ENCODE peak calls at places on chromosomes 11 and 22, in nine cellular contexts. X, J, C, P, T, A, M, K and Z are unnamed samples.

GRCh38 chr11:71198823-71199165 is 53.6 kb downstream of the SHANK2 start:
- DNase-seq in X (no peak), J (no peak), C (no peak), P (no peak), T (no peak), A (no peak), M (no peak), K (no peak), Z (no peak)

GRCh38 chr11:2975594-2975993 is 16.5 kb downstream of the NAP1L4 start:
- DNase-seq in X (no peak), J (peak), C (no peak), P (no peak), T (peak), A (peak), M (no peak), K (peak), Z (peak)

GRCh38 chr11:102666331-102666957 is 39.1 kb downstream of the MMP27 start:
- DNase-seq in X (peak), J (peak), C (no peak), P (no peak), T (no peak), A (peak), M (no peak), K (peak), Z (no peak)

GRCh38 chr11:34158661-34159060 is 53.2 kb downstream of the NAT10 start:
- DNase-seq in X (no peak), J (no peak), C (no peak), P (no peak), T (no peak), A (no peak), M (no peak), K (no peak), Z (no peak)

GRCh38 chr11:112279901-112280267 is 19.2 kb upstream of the PLET1 start:
- DNase-seq in X (peak), J (peak), C (peak), P (peak), T (peak), A (peak), M (peak), K (peak), Z (peak)

GRCh38 chr11:94959179-94959578 is 14.2 kb downstream of the CWC15 start:
- DNase-seq in X (no peak), J (no peak), C (no peak), P (no peak), T (no peak), A (no peak), M (no peak), K (no peak), Z (no peak)

GRCh38 chr11:10699072-10699471 is 5.5 kb upstream of the IRAG1 start:
- DNase-seq in X (no peak), J (no peak), C (no peak), P (no peak), T (no peak), A (peak), M (no peak), K (no peak), Z (no peak)

GRCh38 chr22:22022977-22023534 is 40.5 kb upstream of the TOP3B start:
- DNase-seq in X (no peak), J (no peak), C (no peak), P (no peak), T (no peak), A (no peak), M (no peak), K (peak), Z (no peak)

GRCh38 chr11:128934351-128934750 is 8.3 kb downstream of the TP53AIP1 start:
- DNase-seq in X (no peak), J (no peak), C (no peak), P (no peak), T (no peak), A (no peak), M (no peak), K (no peak), Z (no peak)

GRCh38 chr11:12008790-12009616 is 577 bp upstream of the DKK3 start:
- DNase-seq in X (peak), J (peak), C (peak), P (peak), T (no peak), A (no peak), M (no peak), K (peak), Z (no peak)

GRCh38 chr11:64583296-64584262 is 7.4 kb upstream of the SLC22A12 start:
- DNase-seq in X (peak), J (no peak), C (no peak), P (peak), T (no peak), A (peak), M (no peak), K (peak), Z (no peak)

GRCh38 chr11:61896665-61897386 is 5.5 kb upstream of the FADS3 start:
- DNase-seq in X (no peak), J (no peak), C (no peak), P (no peak), T (no peak), A (no peak), M (no peak), K (no peak), Z (no peak)

GRCh38 chr11:126310229-126310991 is 6.5 kb downstream of the DCPS start:
- DNase-seq in X (peak), J (peak), C (peak), P (peak), T (peak), A (peak), M (peak), K (peak), Z (no peak)

GRCh38 chr22:43439368-43440102 is 27.7 kb downstream of the MPPED1 start:
- DNase-seq in X (no peak), J (no peak), C (no peak), P (no peak), T (no peak), A (no peak), M (no peak), K (no peak), Z (no peak)

GRCh38 chr11:71999813-72000590 is 1.3 kb downstream of the IL18BP start:
- DNase-seq in X (no peak), J (no peak), C (no peak), P (no peak), T (no peak), A (no peak), M (no peak), K (no peak), Z (no peak)

GRCh38 chr11:61955031-61955415 is 4.9 kb downstream of the BEST1 start:
- DNase-seq in X (peak), J (peak), C (no peak), P (peak), T (no peak), A (peak), M (no peak), K (no peak), Z (no peak)

GRCh38 chr11:127006311-127006710 is 5.7 kb upstream of the KIRREL3 start:
- DNase-seq in X (peak), J (peak), C (no peak), P (no peak), T (no peak), A (no peak), M (no peak), K (peak), Z (no peak)

GRCh38 chr11:45149483-45150056 is 3.1 kb downstream of the PRDM11 start:
- DNase-seq in X (no peak), J (no peak), C (no peak), P (no peak), T (no peak), A (no peak), M (no peak), K (no peak), Z (no peak)

GRCh38 chr11:45644981-45645889 is 20.2 kb downstream of the CHST1 start:
- DNase-seq in X (peak), J (no peak), C (no peak), P (no peak), T (no peak), A (no peak), M (no peak), K (no peak), Z (no peak)

GRCh38 chr11:99795999-99796398 is 775.2 kb downstream of the CNTN5 start:
- DNase-seq in X (no peak), J (no peak), C (no peak), P (no peak), T (no peak), A (no peak), M (no peak), K (no peak), Z (no peak)

GRCh38 chr11:67027483-67027930 is 4.6 kb downstream of the SYT12 start:
- DNase-seq in X (no peak), J (no peak), C (no peak), P (no peak), T (no peak), A (no peak), M (no peak), K (no peak), Z (no peak)

GRCh38 chr11:304915-305833 is 2.4 kb upstream of the IFITM2 start:
- DNase-seq in X (peak), J (peak), C (no peak), P (peak), T (no peak), A (peak), M (no peak), K (peak), Z (peak)

GRCh38 chr11:111450480-111451320 is 61.5 kb downstream of the BTG4 start:
- DNase-seq in X (no peak), J (no peak), C (no peak), P (no peak), T (no peak), A (no peak), M (no peak), K (peak), Z (no peak)

GRCh38 chr11:84089072-84090057 is 803.2 kb upstream of the CCDC90B start:
- DNase-seq in X (no peak), J (no peak), C (no peak), P (peak), T (no peak), A (no peak), M (peak), K (no peak), Z (no peak)

GRCh38 chr22:30235687-30236170 is 10.8 kb downstream of the LIF start:
- DNase-seq in X (peak), J (peak), C (no peak), P (no peak), T (no peak), A (no peak), M (no peak), K (peak), Z (no peak)

GRCh38 chr22:21055880-21056319 is 10.2 kb downstream of the LRRC74B start:
- DNase-seq in X (no peak), J (no peak), C (no peak), P (no peak), T (no peak), A (no peak), M (no peak), K (no peak), Z (no peak)

GRCh38 chr22:33192156-33192555 is 134.0 kb upstream of the SYN3 start:
- DNase-seq in X (no peak), J (no peak), C (no peak), P (no peak), T (no peak), A (no peak), M (no peak), K (no peak), Z (no peak)